ENCODE peak calls at places on chromosomes 6 and 20, in eight cellular contexts. One of them, this sample, is unnamed. For H3K27me3, the result is how much of the 10 kb centered on the place peaks cover.

GRCh38 chr6:22236626-22237414 is 60.0 kb downstream of the PRL start:
- DNase-seq in ovary: no peak
- DNase-seq in right lobe of liver: no peak
- DNase-seq in BJ: peak
- DNase-seq in uterus: no peak
- DNase-seq in neuronal stem cell: no peak
- DNase-seq in WERI-Rb-1: no peak
- DNase-seq in tibial artery: peak
- DNase-seq in this sample: peak

GRCh38 chr6:157381631-157382621 is 936 bp downstream of the ZDHHC14 start:
- DNase-seq in ovary: peak
- DNase-seq in right lobe of liver: peak
- DNase-seq in BJ: no peak
- DNase-seq in uterus: peak
- DNase-seq in neuronal stem cell: no peak
- DNase-seq in WERI-Rb-1: peak
- DNase-seq in tibial artery: peak
- DNase-seq in this sample: peak

GRCh38 chr6:109406196-109406595 is 23.9 kb upstream of the CD164 start:
- DNase-seq in ovary: no peak
- DNase-seq in right lobe of liver: no peak
- DNase-seq in BJ: no peak
- DNase-seq in uterus: no peak
- DNase-seq in neuronal stem cell: no peak
- DNase-seq in WERI-Rb-1: no peak
- DNase-seq in tibial artery: no peak
- DNase-seq in this sample: peak

GRCh38 chr6:80433010-80433665 is 326.7 kb downstream of the BCKDHB start:
- DNase-seq in ovary: no peak
- DNase-seq in right lobe of liver: no peak
- DNase-seq in BJ: no peak
- DNase-seq in uterus: no peak
- DNase-seq in neuronal stem cell: no peak
- DNase-seq in WERI-Rb-1: no peak
- DNase-seq in tibial artery: no peak
- DNase-seq in this sample: no peak

GRCh38 chr6:514396-514973 is 122.9 kb downstream of the IRF4 start:
- DNase-seq in ovary: no peak
- DNase-seq in right lobe of liver: no peak
- DNase-seq in BJ: no peak
- DNase-seq in uterus: no peak
- DNase-seq in neuronal stem cell: no peak
- DNase-seq in WERI-Rb-1: no peak
- DNase-seq in tibial artery: no peak
- DNase-seq in this sample: no peak

GRCh38 chr20:32823737-32824588 is 4.2 kb downstream of the MAPRE1 start:
- DNase-seq in ovary: no peak
- DNase-seq in right lobe of liver: no peak
- DNase-seq in BJ: no peak
- DNase-seq in uterus: no peak
- DNase-seq in neuronal stem cell: no peak
- DNase-seq in WERI-Rb-1: no peak
- DNase-seq in tibial artery: no peak
- DNase-seq in this sample: no peak

GRCh38 chr20:10065154-10065833 is 30.5 kb downstream of the ANKEF1 start:
- DNase-seq in ovary: no peak
- DNase-seq in right lobe of liver: no peak
- DNase-seq in BJ: no peak
- DNase-seq in uterus: no peak
- DNase-seq in neuronal stem cell: no peak
- DNase-seq in WERI-Rb-1: no peak
- DNase-seq in tibial artery: no peak
- DNase-seq in this sample: peak

GRCh38 chr6:37429352-37429750 is 3.7 kb upstream of the CMTR1 start:
- DNase-seq in ovary: no peak
- DNase-seq in right lobe of liver: no peak
- DNase-seq in BJ: no peak
- DNase-seq in uterus: no peak
- DNase-seq in neuronal stem cell: no peak
- DNase-seq in WERI-Rb-1: no peak
- DNase-seq in tibial artery: no peak
- DNase-seq in this sample: no peak

GRCh38 chr20:32965115-32965514 is 39.1 kb downstream of the SUN5 start:
- DNase-seq in ovary: no peak
- DNase-seq in right lobe of liver: peak
- DNase-seq in BJ: no peak
- DNase-seq in uterus: no peak
- DNase-seq in neuronal stem cell: no peak
- DNase-seq in WERI-Rb-1: no peak
- DNase-seq in tibial artery: no peak
- DNase-seq in this sample: no peak

GRCh38 chr6:93350774-93351173 is 68.6 kb downstream of the EPHA7 start:
- DNase-seq in ovary: no peak
- DNase-seq in right lobe of liver: no peak
- DNase-seq in BJ: no peak
- DNase-seq in uterus: no peak
- DNase-seq in neuronal stem cell: no peak
- DNase-seq in WERI-Rb-1: no peak
- DNase-seq in tibial artery: no peak
- DNase-seq in this sample: no peak

DNA sequence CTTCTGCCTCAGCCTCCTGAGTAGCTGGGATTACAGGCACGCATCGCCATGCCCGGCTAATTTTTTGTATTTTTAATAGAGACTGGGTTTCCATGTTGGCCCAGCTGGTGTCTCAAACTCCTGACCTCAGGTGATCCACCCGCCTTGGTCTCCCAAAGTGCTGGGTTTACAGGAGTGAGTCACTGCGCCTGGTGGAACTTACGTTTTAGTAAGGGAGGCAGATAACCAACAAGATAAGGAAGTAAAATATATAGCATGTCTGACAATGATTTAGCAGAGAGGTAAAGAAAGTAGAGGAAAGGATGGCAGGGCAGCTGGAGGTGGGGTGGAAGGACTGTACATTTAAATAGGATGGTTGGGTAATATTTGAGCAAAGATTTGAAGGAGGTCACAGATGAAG is 12.8 kb upstream of the MYMX start:
- DNase-seq in ovary: no peak
- DNase-seq in right lobe of liver: no peak
- DNase-seq in BJ: no peak
- DNase-seq in uterus: no peak
- DNase-seq in neuronal stem cell: no peak
- DNase-seq in WERI-Rb-1: no peak
- DNase-seq in tibial artery: no peak
- DNase-seq in this sample: no peak
- H3K27me3 ChIP-seq in ovary: under half
- H3K27me3 ChIP-seq in right lobe of liver: under half
- H3K27me3 ChIP-seq in BJ: under half
- H3K27me3 ChIP-seq in uterus: under half
- H3K27me3 ChIP-seq in neuronal stem cell: under half
- H3K27me3 ChIP-seq in WERI-Rb-1: under half
- H3K27me3 ChIP-seq in tibial artery: under half
- H3K27me3 ChIP-seq in this sample: under half

DNA sequence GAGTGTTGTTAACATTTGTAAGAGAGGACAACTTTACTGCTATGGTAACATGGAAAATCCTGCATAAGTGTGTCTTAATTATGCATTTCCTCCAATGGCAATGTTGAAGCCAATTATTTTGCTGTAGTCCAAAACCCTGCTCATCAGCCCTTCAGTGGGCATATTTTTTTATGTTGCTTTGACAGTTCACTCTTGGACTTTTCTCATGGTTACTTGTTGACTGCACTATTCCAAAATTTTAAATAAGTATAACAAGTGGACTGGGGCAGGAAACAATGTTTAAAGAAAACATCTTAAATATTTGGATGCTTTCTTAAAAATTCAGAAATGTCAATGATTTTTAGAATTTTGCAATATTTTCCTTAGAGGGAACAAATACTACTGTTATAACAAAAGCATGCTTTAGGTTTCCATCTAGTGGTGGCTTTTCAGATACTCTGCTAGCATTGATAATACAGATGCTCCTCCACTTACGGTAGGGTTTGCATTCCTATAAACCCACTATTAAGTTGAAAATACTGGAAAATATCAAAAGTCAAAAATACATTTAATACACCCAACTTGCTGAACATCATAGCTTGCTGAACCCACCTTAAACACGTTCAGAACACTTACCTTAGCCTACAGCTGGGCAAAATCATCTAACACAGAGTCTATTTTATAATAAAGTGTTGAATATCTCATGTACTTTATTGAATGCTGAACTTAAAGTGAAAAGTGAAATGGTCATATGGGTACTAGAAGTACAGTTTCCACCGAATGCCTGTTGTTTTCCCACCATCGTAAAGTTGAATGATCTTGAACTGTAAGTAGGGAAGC is 86.4 kb downstream of the ADGRG6 start:
- DNase-seq in ovary: no peak
- DNase-seq in right lobe of liver: no peak
- DNase-seq in BJ: no peak
- DNase-seq in uterus: no peak
- DNase-seq in neuronal stem cell: no peak
- DNase-seq in WERI-Rb-1: no peak
- DNase-seq in tibial artery: no peak
- DNase-seq in this sample: peak
- H3K27me3 ChIP-seq in ovary: under half
- H3K27me3 ChIP-seq in right lobe of liver: under half
- H3K27me3 ChIP-seq in BJ: under half
- H3K27me3 ChIP-seq in uterus: under half
- H3K27me3 ChIP-seq in neuronal stem cell: under half
- H3K27me3 ChIP-seq in WERI-Rb-1: under half
- H3K27me3 ChIP-seq in tibial artery: under half
- H3K27me3 ChIP-seq in this sample: under half

GRCh38 chr6:158413028-158413427 is 100.8 kb downstream of the TULP4 start:
- DNase-seq in ovary: no peak
- DNase-seq in right lobe of liver: no peak
- DNase-seq in BJ: no peak
- DNase-seq in uterus: no peak
- DNase-seq in neuronal stem cell: no peak
- DNase-seq in WERI-Rb-1: no peak
- DNase-seq in tibial artery: no peak
- DNase-seq in this sample: no peak

GRCh38 chr6:158410784-158411183 is 98.5 kb downstream of the TULP4 start:
- DNase-seq in ovary: no peak
- DNase-seq in right lobe of liver: no peak
- DNase-seq in BJ: no peak
- DNase-seq in uterus: no peak
- DNase-seq in neuronal stem cell: no peak
- DNase-seq in WERI-Rb-1: no peak
- DNase-seq in tibial artery: no peak
- DNase-seq in this sample: no peak

GRCh38 chr6:158413814-158414563 is 101.7 kb downstream of the TULP4 start:
- DNase-seq in ovary: no peak
- DNase-seq in right lobe of liver: no peak
- DNase-seq in BJ: no peak
- DNase-seq in uterus: no peak
- DNase-seq in neuronal stem cell: no peak
- DNase-seq in WERI-Rb-1: no peak
- DNase-seq in tibial artery: no peak
- DNase-seq in this sample: no peak

GRCh38 chr6:158409451-158409850 is 97.2 kb downstream of the TULP4 start:
- DNase-seq in ovary: peak
- DNase-seq in right lobe of liver: no peak
- DNase-seq in BJ: peak
- DNase-seq in uterus: no peak
- DNase-seq in neuronal stem cell: no peak
- DNase-seq in WERI-Rb-1: no peak
- DNase-seq in tibial artery: no peak
- DNase-seq in this sample: no peak

DNA sequence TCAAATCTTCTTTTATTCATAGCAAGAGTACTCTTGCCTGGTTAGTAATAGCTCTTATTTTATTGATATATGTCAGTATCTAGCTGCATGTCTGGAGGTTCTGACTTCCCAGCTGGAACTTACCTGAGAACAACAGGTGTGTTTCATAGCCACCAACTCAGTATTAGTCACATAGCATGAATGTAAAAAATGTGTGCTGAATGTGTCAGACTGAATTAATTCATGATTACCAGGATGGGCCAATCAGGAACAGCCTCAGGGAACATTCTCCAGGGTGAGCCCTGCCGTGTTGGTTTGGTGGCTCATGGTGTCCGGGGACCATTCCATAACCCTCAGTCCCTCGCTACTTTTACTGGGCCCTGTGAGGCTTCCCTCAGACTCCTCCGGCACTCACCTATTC is 99.7 kb downstream of the TULP4 start:
- DNase-seq in ovary: no peak
- DNase-seq in right lobe of liver: no peak
- DNase-seq in BJ: no peak
- DNase-seq in uterus: no peak
- DNase-seq in neuronal stem cell: no peak
- DNase-seq in WERI-Rb-1: no peak
- DNase-seq in tibial artery: no peak
- DNase-seq in this sample: peak
- H3K27me3 ChIP-seq in ovary: under half
- H3K27me3 ChIP-seq in right lobe of liver: under half
- H3K27me3 ChIP-seq in BJ: under half
- H3K27me3 ChIP-seq in uterus: under half
- H3K27me3 ChIP-seq in neuronal stem cell: under half
- H3K27me3 ChIP-seq in WERI-Rb-1: under half
- H3K27me3 ChIP-seq in tibial artery: under half
- H3K27me3 ChIP-seq in this sample: under half

GRCh38 chr20:38730989-38731737 is 6.9 kb downstream of the SLC32A1 start:
- DNase-seq in ovary: peak
- DNase-seq in right lobe of liver: peak
- DNase-seq in BJ: no peak
- DNase-seq in uterus: peak
- DNase-seq in neuronal stem cell: peak
- DNase-seq in WERI-Rb-1: peak
- DNase-seq in tibial artery: no peak
- DNase-seq in this sample: peak

GRCh38 chr20:38730167-38730988 is 6.1 kb downstream of the SLC32A1 start:
- DNase-seq in ovary: no peak
- DNase-seq in right lobe of liver: no peak
- DNase-seq in BJ: no peak
- DNase-seq in uterus: no peak
- DNase-seq in neuronal stem cell: no peak
- DNase-seq in WERI-Rb-1: peak
- DNase-seq in tibial artery: no peak
- DNase-seq in this sample: no peak

GRCh38 chr20:38735172-38735571 is 10.9 kb downstream of the SLC32A1 start:
- DNase-seq in ovary: no peak
- DNase-seq in right lobe of liver: no peak
- DNase-seq in BJ: no peak
- DNase-seq in uterus: no peak
- DNase-seq in neuronal stem cell: no peak
- DNase-seq in WERI-Rb-1: no peak
- DNase-seq in tibial artery: no peak
- DNase-seq in this sample: no peak

GRCh38 chr20:38731738-38732113 is 7.4 kb downstream of the SLC32A1 start:
- DNase-seq in ovary: no peak
- DNase-seq in right lobe of liver: no peak
- DNase-seq in BJ: no peak
- DNase-seq in uterus: no peak
- DNase-seq in neuronal stem cell: no peak
- DNase-seq in WERI-Rb-1: no peak
- DNase-seq in tibial artery: no peak
- DNase-seq in this sample: no peak

DNA sequence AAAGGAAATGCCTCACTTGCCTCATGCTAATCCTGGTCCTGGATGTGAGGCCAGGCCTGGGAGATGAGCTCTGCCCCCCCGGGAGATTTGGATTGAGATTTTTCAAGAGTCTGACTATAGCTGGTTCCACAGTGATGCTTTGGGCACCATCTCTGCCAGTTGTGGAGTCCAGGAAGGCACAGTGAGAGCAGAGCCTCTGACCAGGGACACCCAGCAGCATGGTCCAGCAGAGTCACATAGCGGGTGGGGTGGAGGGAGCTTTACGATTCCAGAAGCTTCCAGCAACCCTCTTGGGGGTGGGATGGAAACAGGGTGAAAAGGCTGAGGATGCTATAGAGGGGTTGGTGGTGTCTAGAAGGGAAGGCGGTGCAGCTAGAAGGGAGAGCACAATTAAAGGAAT is 8.7 kb downstream of the SLC32A1 start:
- DNase-seq in ovary: no peak
- DNase-seq in right lobe of liver: no peak
- DNase-seq in BJ: no peak
- DNase-seq in uterus: no peak
- DNase-seq in neuronal stem cell: no peak
- DNase-seq in WERI-Rb-1: no peak
- DNase-seq in tibial artery: no peak
- DNase-seq in this sample: no peak
- H3K27me3 ChIP-seq in ovary: under half
- H3K27me3 ChIP-seq in right lobe of liver: under half
- H3K27me3 ChIP-seq in BJ: under half
- H3K27me3 ChIP-seq in uterus: half or more
- H3K27me3 ChIP-seq in neuronal stem cell: under half
- H3K27me3 ChIP-seq in WERI-Rb-1: half or more
- H3K27me3 ChIP-seq in tibial artery: under half
- H3K27me3 ChIP-seq in this sample: under half